ENCODE peak calls at places on chromosomes 16 and 17, in eight cellular contexts. M is keratinocyte, P is IMR-90, Y is foreskin fibroblast, T is body of pancreas, X is heart right ventricle, S is WTC11, L is ascending aorta. Z is an unnamed sample.

GRCh38 chr17:57120814-57121213 is 35.8 kb downstream of the AKAP1 start:
- DNase-seq in T (peak), P (no peak), M (no peak), X (no peak), Y (no peak), L (no peak), S (no peak), Z (no peak)

GRCh38 chr16:13438064-13438463 is 481.9 kb upstream of the ERCC4 start:
- DNase-seq in X (no peak), M (no peak), P (no peak), T (no peak), S (no peak), L (no peak), Y (no peak), Z (no peak)

GRCh38 chr16:87695534-87695933 is 70.3 kb downstream of the KLHDC4 start:
- DNase-seq in L (no peak), S (no peak), P (no peak), M (no peak), Y (no peak), X (no peak), T (no peak), Z (no peak)

GRCh38 chr17:6752068-6752909 is 3.6 kb upstream of the XAF1 start:
- DNase-seq in S (no peak), M (peak), X (peak), Y (peak), T (peak), P (peak), L (peak), Z (peak)

GRCh38 chr17:71438631-71439146 is 682.1 kb upstream of the SOX9 start:
- DNase-seq in T (peak), Y (peak), M (peak), P (peak), S (no peak), L (no peak), X (no peak), Z (no peak)

GRCh38 chr17:45248132-45248936 is 13.6 kb downstream of the SPATA32 start:
- DNase-seq in P (no peak), X (no peak), Y (no peak), T (peak), L (no peak), M (no peak), S (peak), Z (no peak)

GRCh38 chr17:67390646-67391480 is 13.8 kb downstream of the PITPNC1 start:
- DNase-seq in Y (peak), P (peak), T (peak), M (no peak), X (peak), S (no peak), L (peak), Z (peak)

GRCh38 chr16:10949424-10949970 is 5.1 kb downstream of the CLEC16A start:
- DNase-seq in P (no peak), Y (no peak), X (no peak), M (no peak), S (peak), L (no peak), T (peak), Z (no peak)

GRCh38 chr17:77454560-77455095 is 313.9 kb downstream of the SEC14L1 start:
- DNase-seq in X (no peak), T (no peak), P (no peak), Y (no peak), S (no peak), L (no peak), M (no peak), Z (no peak)

GRCh38 chr17:67417507-67417906 is 40.4 kb downstream of the PITPNC1 start:
- DNase-seq in S (no peak), P (no peak), L (no peak), T (no peak), X (no peak), M (no peak), Y (no peak), Z (no peak)

GRCh38 chr16:72827907-72828306 is 220.0 kb downstream of the ZFHX3 start:
- DNase-seq in M (no peak), T (no peak), X (no peak), P (peak), Y (no peak), L (no peak), S (no peak), Z (no peak)

GRCh38 chr17:63685578-63685977 is 14.3 kb downstream of the LIMD2 start:
- DNase-seq in S (no peak), M (no peak), P (no peak), Y (no peak), X (no peak), L (no peak), T (no peak), Z (no peak)

GRCh38 chr17:80984749-80985148 is 6.9 kb upstream of the CHMP6 start:
- DNase-seq in P (peak), Y (peak), S (peak), T (no peak), M (no peak), L (no peak), X (no peak), Z (no peak)

GRCh38 chr17:2138768-2139167 is 83.9 kb downstream of the HIC1 start:
- DNase-seq in P (no peak), M (no peak), X (peak), L (no peak), T (no peak), Y (no peak), S (no peak), Z (no peak)

GRCh38 chr16:54245788-54246453 is 40.7 kb downstream of the IRX3 start:
- DNase-seq in T (no peak), L (no peak), P (no peak), M (no peak), X (no peak), Y (no peak), S (no peak), Z (no peak)

GRCh38 chr17:80847506-80848230 is 144.0 kb upstream of the CHMP6 start:
- DNase-seq in P (no peak), M (no peak), T (no peak), Y (no peak), X (no peak), S (no peak), L (no peak), Z (no peak)

GRCh38 chr16:87062569-87063442 is 254.4 kb downstream of the C16orf95 start:
- DNase-seq in M (peak), S (peak), L (no peak), Y (peak), P (peak), T (peak), X (peak), Z (peak)

GRCh38 chr17:61862105-61862574 is 1.2 kb downstream of the BRIP1 start:
- DNase-seq in L (no peak), X (no peak), P (peak), T (no peak), Y (no peak), M (no peak), S (no peak), Z (no peak)

GRCh38 chr17:7853693-7854043 is 1.2 kb upstream of the TMEM88 start:
- DNase-seq in T (no peak), P (no peak), S (peak), M (no peak), X (no peak), Y (no peak), L (no peak), Z (no peak)

GRCh38 chr17:38442548-38442947 is 14.3 kb downstream of the ARHGAP23 start:
- DNase-seq in T (no peak), S (no peak), Y (no peak), X (no peak), L (no peak), M (no peak), P (no peak), Z (no peak)

GRCh38 chr17:77916771-77917481 is 41.6 kb upstream of the TNRC6C start:
- DNase-seq in Y (no peak), L (no peak), P (no peak), S (no peak), T (peak), M (no peak), X (no peak), Z (no peak)

GRCh38 chr16:68732068-68732680 is 4.9 kb upstream of the CDH1 start:
- DNase-seq in M (no peak), L (no peak), S (peak), P (no peak), X (no peak), Y (no peak), T (peak), Z (peak)

GRCh38 chr16:11994187-11995119 is 17.9 kb downstream of the SNX29 start:
- DNase-seq in M (no peak), Y (peak), S (no peak), P (peak), T (peak), L (peak), X (peak), Z (peak)

GRCh38 chr17:1906622-1907021 is 76.8 kb downstream of the RPA1 start:
- DNase-seq in Y (no peak), S (no peak), P (no peak), L (no peak), X (no peak), M (no peak), T (no peak), Z (peak)

GRCh38 chr16:588639-588888 is 1.3 kb upstream of the RAB40C start:
- DNase-seq in P (peak), S (peak), T (peak), Y (peak), X (no peak), M (no peak), L (no peak), Z (peak)

GRCh38 chr17:59811209-59811608 is 81.5 kb downstream of the TUBD1 start:
- DNase-seq in P (no peak), X (no peak), Y (no peak), S (no peak), M (no peak), T (no peak), L (no peak), Z (no peak)

GRCh38 chr17:74699236-74699635 is 13.5 kb downstream of the CD300LF start:
- DNase-seq in L (no peak), M (no peak), Y (no peak), T (no peak), P (no peak), S (no peak), X (no peak), Z (no peak)

DNA sequence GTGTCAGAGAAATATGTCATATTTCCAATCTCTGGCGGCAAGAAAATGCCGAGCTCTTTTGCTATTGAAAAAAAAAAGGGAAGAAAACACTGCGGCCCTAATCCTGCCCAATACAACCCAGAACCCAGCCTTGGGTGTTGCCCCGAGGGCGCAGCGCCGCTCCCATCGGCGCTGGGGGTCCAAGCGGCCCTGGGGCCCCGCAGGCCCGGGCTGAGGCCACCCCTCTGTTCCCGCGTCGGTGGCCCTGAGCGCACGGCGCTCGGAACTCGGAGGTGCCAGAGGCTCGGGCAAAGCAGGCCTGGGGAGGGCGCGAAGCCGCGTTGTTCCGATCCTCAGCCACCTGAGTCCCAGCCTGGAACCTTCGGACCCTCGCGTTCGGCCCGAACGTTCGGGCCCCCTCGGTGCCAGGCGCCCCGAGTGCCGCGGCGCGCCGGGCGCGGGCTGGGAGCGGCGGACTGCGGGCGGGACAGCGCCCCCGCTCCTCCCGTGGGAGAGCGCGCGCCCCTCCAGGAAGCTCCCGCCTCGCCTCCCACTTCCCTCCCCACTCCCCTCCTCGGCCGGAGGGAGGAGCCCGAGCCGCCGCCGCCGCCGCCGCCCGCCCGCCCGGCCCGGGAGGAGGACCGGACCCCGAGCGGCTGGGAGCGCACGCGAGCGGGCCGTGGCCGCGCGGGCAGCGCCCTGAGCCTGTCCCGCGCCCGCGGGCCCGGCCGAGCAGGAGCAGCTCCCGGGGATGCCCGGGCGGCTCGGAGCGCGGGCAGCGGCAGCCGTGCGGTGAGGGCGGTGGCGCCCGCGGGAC is at the start of gene CPNE2:
- DNase-seq in S (peak), X (peak), Y (peak), M (no peak), T (peak), P (peak), L (no peak), Z (peak)
- TF ChIP-seq CTCF in S (no peak), X (no peak), Y (no peak), M (no peak), T (no peak), P (peak), L (no peak), Z (no peak)

GRCh38 chr16:19215705-19216104 is 47.7 kb downstream of the SYT17 start:
- DNase-seq in T (no peak), S (no peak), X (no peak), P (no peak), L (no peak), M (no peak), Y (no peak), Z (no peak)

GRCh38 chr16:19210968-19211367 is 42.9 kb downstream of the SYT17 start:
- DNase-seq in L (no peak), M (no peak), Y (no peak), P (no peak), X (no peak), S (no peak), T (no peak), Z (no peak)

GRCh38 chr16:19212059-19212458 is 44.0 kb downstream of the SYT17 start:
- DNase-seq in L (no peak), S (no peak), M (no peak), Y (no peak), X (no peak), T (no peak), P (no peak), Z (no peak)

GRCh38 chr16:19210175-19210924 is 42.3 kb downstream of the SYT17 start:
- DNase-seq in P (peak), T (no peak), L (no peak), X (no peak), Y (no peak), M (no peak), S (no peak), Z (no peak)

DNA sequence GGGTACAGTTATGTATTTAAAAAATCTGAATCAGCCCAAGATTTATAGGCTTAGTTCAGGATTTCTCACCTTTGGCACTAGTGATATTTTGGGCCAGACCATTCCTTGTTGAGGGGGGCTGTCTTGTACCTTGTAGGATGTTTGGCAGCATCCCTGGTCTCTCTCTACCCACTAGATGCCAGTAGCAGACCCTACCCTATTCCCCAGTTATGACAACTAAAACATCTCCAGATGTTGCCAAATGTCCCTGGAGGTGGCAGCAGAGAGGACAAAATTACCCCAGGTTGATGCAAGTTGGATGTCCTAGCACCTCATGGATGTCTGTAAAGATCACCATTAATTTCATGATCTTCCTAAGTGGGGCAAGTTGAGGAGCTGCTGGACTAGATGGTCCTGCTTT is 45.8 kb downstream of the SYT17 start:
- DNase-seq in T (no peak), X (no peak), S (no peak), L (no peak), M (no peak), Y (no peak), P (no peak), Z (no peak)
- TF ChIP-seq CTCF in T (no peak), X (no peak), S (no peak), L (no peak), M (no peak), Y (no peak), P (no peak), Z (peak)

DNA sequence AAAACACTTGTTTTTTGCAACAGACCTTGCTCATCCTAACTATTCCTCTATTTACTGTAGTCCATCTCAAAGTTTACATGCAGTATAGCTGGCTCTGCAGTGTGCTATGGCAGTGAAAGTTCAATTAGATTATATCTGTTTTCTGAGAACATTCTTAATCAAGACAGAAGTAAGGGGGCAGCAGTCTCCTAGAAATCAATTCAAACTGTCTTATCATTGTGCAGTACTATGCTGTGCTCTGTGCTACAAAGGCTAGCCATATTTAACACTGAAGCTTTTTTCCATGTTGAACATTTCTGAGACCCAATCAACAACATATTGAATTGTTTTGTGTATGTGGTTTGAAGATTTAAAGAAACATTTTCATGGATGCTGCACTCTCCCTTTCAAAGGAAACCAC is 11.4 kb downstream of the NETO2 start:
- DNase-seq in L (no peak), X (no peak), T (no peak), S (no peak), M (no peak), Y (no peak), P (peak), Z (no peak)
- TF ChIP-seq CTCF in L (no peak), X (peak), T (no peak), S (no peak), M (no peak), Y (no peak), P (no peak), Z (no peak)

GRCh38 chr17:73658821-73659220 is 14.6 kb upstream of the SDK2 start:
- DNase-seq in T (no peak), S (no peak), Y (no peak), P (no peak), M (no peak), X (no peak), L (no peak), Z (no peak)

GRCh38 chr17:73654241-73654640 is 10.0 kb upstream of the SDK2 start:
- DNase-seq in L (no peak), X (no peak), T (no peak), S (no peak), P (no peak), M (no peak), Y (no peak), Z (no peak)

GRCh38 chr17:73653810-73654209 is 9.6 kb upstream of the SDK2 start:
- DNase-seq in T (no peak), Y (no peak), L (no peak), S (no peak), M (no peak), P (no peak), X (no peak), Z (no peak)

GRCh38 chr17:73652886-73653480 is 8.7 kb upstream of the SDK2 start:
- DNase-seq in Y (no peak), X (no peak), P (no peak), L (no peak), M (no peak), S (no peak), T (no peak), Z (no peak)

DNA sequence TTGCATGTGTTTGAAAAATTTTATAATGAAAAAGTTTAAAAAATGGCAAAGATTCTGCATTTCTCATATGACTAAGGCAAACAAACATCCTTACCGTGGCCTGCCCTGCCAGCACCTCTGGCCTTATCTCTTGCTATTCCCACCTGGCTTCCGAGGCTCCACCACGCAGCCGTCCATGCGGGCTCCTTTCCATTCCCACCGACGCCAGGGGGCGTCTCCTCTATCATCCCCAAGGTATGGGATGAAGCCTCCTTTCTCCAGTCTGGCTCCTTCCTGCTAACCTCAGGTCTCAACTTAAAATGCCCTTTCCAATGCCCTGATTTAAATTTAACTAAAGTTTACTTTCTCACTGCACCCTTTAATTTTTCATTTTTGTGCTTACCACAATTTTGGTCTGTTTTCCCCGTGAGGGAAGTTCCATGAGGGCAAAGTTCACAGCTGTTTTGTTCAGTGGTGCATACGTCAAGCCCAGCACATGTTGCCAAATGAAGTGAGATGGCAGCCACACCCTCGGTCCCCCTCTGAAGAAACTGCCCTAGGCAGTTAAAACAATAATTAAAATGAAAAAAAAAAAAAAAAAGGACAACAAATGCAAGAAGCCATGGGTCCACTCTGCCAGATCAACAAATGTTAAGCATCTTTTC is 13.3 kb upstream of the SDK2 start:
- DNase-seq in P (no peak), Y (no peak), L (no peak), M (no peak), T (peak), X (peak), S (peak), Z (peak)
- TF ChIP-seq CTCF in P (peak), Y (peak), L (peak), M (peak), T (peak), X (peak), S (peak), Z (peak)

GRCh38 chr17:17144061-17144460 is 62.1 kb downstream of the PLD6 start:
- DNase-seq in T (no peak), L (no peak), X (no peak), P (no peak), M (no peak), S (no peak), Y (no peak), Z (no peak)

GRCh38 chr17:17147821-17148220 is 58.3 kb downstream of the PLD6 start:
- DNase-seq in T (no peak), L (no peak), X (no peak), S (no peak), P (peak), M (no peak), Y (peak), Z (no peak)

GRCh38 chr17:17144916-17145665 is 61.0 kb downstream of the PLD6 start:
- DNase-seq in X (no peak), P (no peak), Y (no peak), M (no peak), T (no peak), S (no peak), L (no peak), Z (no peak)

GRCh38 chr17:17149520-17150449 is 56.3 kb downstream of the PLD6 start:
- DNase-seq in L (no peak), X (no peak), S (no peak), Y (no peak), P (no peak), M (no peak), T (peak), Z (no peak)

GRCh38 chr17:17146791-17147406 is 59.2 kb downstream of the PLD6 start:
- DNase-seq in P (no peak), S (peak), M (no peak), X (no peak), T (no peak), L (no peak), Y (no peak), Z (no peak)
- TF ChIP-seq CTCF in P (peak), S (no peak), M (peak), X (peak), T (peak), L (no peak), Y (no peak), Z (peak)